ENCODE peak calls at places on chromosome 5, in seven cellular contexts. X is GM13977; W is stimulated activated CD4-positive, alpha-beta T cell treated with anti-CD3 and anti-CD28 coated beads, Interleukin-2, amount 100 ng/mL, for 48 hours; I is posterior vena cava; N is GM20000; O is NCI-H82; V is NCI-H1092. M is an unnamed sample.

GRCh38 chr5:107134931-107135330 is 535.8 kb downstream of the EFNA5 start:
- DNase-seq in X (no peak), W (no peak), I (no peak), N (no peak), O (no peak), V (no peak), M (no peak)

GRCh38 chr5:17216176-17216973 is 1.1 kb upstream of the BASP1 start:
- DNase-seq in X (peak), W (peak), I (peak), N (peak), O (peak), V (peak), M (peak)

GRCh38 chr5:142433526-142434321 is 108.9 kb upstream of the SPRY4 start:
- DNase-seq in X (no peak), W (no peak), I (no peak), N (no peak), O (no peak), V (no peak), M (no peak)

GRCh38 chr5:97658116-97658900 is 475.3 kb upstream of the RIOK2 start:
- DNase-seq in X (no peak), W (no peak), I (no peak), N (no peak), O (no peak), V (no peak), M (no peak)

GRCh38 chr5:176596689-176597416 is 13.1 kb downstream of the GPRIN1 start:
- DNase-seq in X (peak), W (peak), I (no peak), N (peak), O (no peak), V (no peak), M (no peak)

GRCh38 chr5:59724482-59725392 is 168.8 kb downstream of the PDE4D start:
- DNase-seq in X (peak), W (peak), I (peak), N (peak), O (peak), V (peak), M (peak)

GRCh38 chr5:139046551-139046950 is 151.6 kb downstream of the SIL1 start:
- DNase-seq in X (no peak), W (no peak), I (no peak), N (no peak), O (no peak), V (no peak), M (no peak)

GRCh38 chr5:169812786-169813185 is 167.5 kb downstream of the INSYN2B start:
- DNase-seq in X (no peak), W (no peak), I (no peak), N (no peak), O (peak), V (no peak), M (no peak)

GRCh38 chr5:40655138-40655537 is 24.6 kb upstream of the PTGER4 start:
- DNase-seq in X (no peak), W (no peak), I (no peak), N (no peak), O (no peak), V (no peak), M (no peak)

GRCh38 chr5:39533749-39534148 is 109.0 kb upstream of the DAB2 start:
- DNase-seq in X (no peak), W (no peak), I (no peak), N (no peak), O (no peak), V (no peak), M (no peak)

GRCh38 chr5:172503925-172504730 is 49.8 kb upstream of the SH3PXD2B start:
- DNase-seq in X (no peak), W (no peak), I (peak), N (peak), O (no peak), V (no peak), M (peak)